ENCODE peak calls at places on chromosomes 13 and 19, in six cellular contexts. One of them, this sample, is unnamed.

GRCh38 chr13:100547805-100548204 is 40.8 kb downstream of the GGACT start:
- ATAC-seq in gastrocnemius medialis: no peak
- ATAC-seq in activated T-cell treated with anti-CD3 and anti-CD28 coated beads, Interleukin-2, amount 50 U/mL, for 72 hours: no peak
- ATAC-seq in aorta: no peak
- ATAC-seq in activated CD8-positive, alpha-beta T cell treated with anti-CD3 and anti-CD28 coated beads, Interleukin-2, amount 10 ng/mL, durations not matched to agents 7 days and 5 days: no peak
- ATAC-seq in left lung: no peak
- ATAC-seq in this sample: no peak

GRCh38 chr13:41988244-41988643 is 27.3 kb upstream of the VWA8 start:
- ATAC-seq in gastrocnemius medialis: no peak
- ATAC-seq in activated T-cell treated with anti-CD3 and anti-CD28 coated beads, Interleukin-2, amount 50 U/mL, for 72 hours: no peak
- ATAC-seq in aorta: no peak
- ATAC-seq in activated CD8-positive, alpha-beta T cell treated with anti-CD3 and anti-CD28 coated beads, Interleukin-2, amount 10 ng/mL, durations not matched to agents 7 days and 5 days: no peak
- ATAC-seq in left lung: no peak
- ATAC-seq in this sample: no peak

GRCh38 chr19:295687-296370 is 4.6 kb upstream of the PLPP2 start:
- ATAC-seq in gastrocnemius medialis: peak
- ATAC-seq in activated T-cell treated with anti-CD3 and anti-CD28 coated beads, Interleukin-2, amount 50 U/mL, for 72 hours: no peak
- ATAC-seq in aorta: no peak
- ATAC-seq in activated CD8-positive, alpha-beta T cell treated with anti-CD3 and anti-CD28 coated beads, Interleukin-2, amount 10 ng/mL, durations not matched to agents 7 days and 5 days: no peak
- ATAC-seq in left lung: no peak
- ATAC-seq in this sample: no peak

GRCh38 chr19:19637523-19638251 is 5.8 kb downstream of the GMIP start:
- ATAC-seq in gastrocnemius medialis: no peak
- ATAC-seq in activated T-cell treated with anti-CD3 and anti-CD28 coated beads, Interleukin-2, amount 50 U/mL, for 72 hours: no peak
- ATAC-seq in aorta: no peak
- ATAC-seq in activated CD8-positive, alpha-beta T cell treated with anti-CD3 and anti-CD28 coated beads, Interleukin-2, amount 10 ng/mL, durations not matched to agents 7 days and 5 days: no peak
- ATAC-seq in left lung: peak
- ATAC-seq in this sample: no peak

GRCh38 chr13:110811751-110812110 is 98.2 kb downstream of the ING1 start:
- ATAC-seq in gastrocnemius medialis: no peak
- ATAC-seq in activated T-cell treated with anti-CD3 and anti-CD28 coated beads, Interleukin-2, amount 50 U/mL, for 72 hours: no peak
- ATAC-seq in aorta: no peak
- ATAC-seq in activated CD8-positive, alpha-beta T cell treated with anti-CD3 and anti-CD28 coated beads, Interleukin-2, amount 10 ng/mL, durations not matched to agents 7 days and 5 days: no peak
- ATAC-seq in left lung: no peak
- ATAC-seq in this sample: peak

GRCh38 chr13:41345921-41346589 is 35.0 kb downstream of the NAA16 start:
- ATAC-seq in gastrocnemius medialis: no peak
- ATAC-seq in activated T-cell treated with anti-CD3 and anti-CD28 coated beads, Interleukin-2, amount 50 U/mL, for 72 hours: no peak
- ATAC-seq in aorta: no peak
- ATAC-seq in activated CD8-positive, alpha-beta T cell treated with anti-CD3 and anti-CD28 coated beads, Interleukin-2, amount 10 ng/mL, durations not matched to agents 7 days and 5 days: no peak
- ATAC-seq in left lung: no peak
- ATAC-seq in this sample: no peak

GRCh38 chr13:22212576-22212975 is 541.7 kb downstream of the FGF9 start:
- ATAC-seq in gastrocnemius medialis: no peak
- ATAC-seq in activated T-cell treated with anti-CD3 and anti-CD28 coated beads, Interleukin-2, amount 50 U/mL, for 72 hours: no peak
- ATAC-seq in aorta: no peak
- ATAC-seq in activated CD8-positive, alpha-beta T cell treated with anti-CD3 and anti-CD28 coated beads, Interleukin-2, amount 10 ng/mL, durations not matched to agents 7 days and 5 days: no peak
- ATAC-seq in left lung: no peak
- ATAC-seq in this sample: no peak

GRCh38 chr13:81058916-81059290 is 718.0 kb upstream of the SPRY2 start:
- ATAC-seq in gastrocnemius medialis: no peak
- ATAC-seq in activated T-cell treated with anti-CD3 and anti-CD28 coated beads, Interleukin-2, amount 50 U/mL, for 72 hours: no peak
- ATAC-seq in aorta: no peak
- ATAC-seq in activated CD8-positive, alpha-beta T cell treated with anti-CD3 and anti-CD28 coated beads, Interleukin-2, amount 10 ng/mL, durations not matched to agents 7 days and 5 days: no peak
- ATAC-seq in left lung: no peak
- ATAC-seq in this sample: no peak

GRCh38 chr13:97261254-97262015 is 39.3 kb downstream of the MBNL2 start:
- ATAC-seq in gastrocnemius medialis: no peak
- ATAC-seq in activated T-cell treated with anti-CD3 and anti-CD28 coated beads, Interleukin-2, amount 50 U/mL, for 72 hours: peak
- ATAC-seq in aorta: no peak
- ATAC-seq in activated CD8-positive, alpha-beta T cell treated with anti-CD3 and anti-CD28 coated beads, Interleukin-2, amount 10 ng/mL, durations not matched to agents 7 days and 5 days: peak
- ATAC-seq in left lung: no peak
- ATAC-seq in this sample: peak

GRCh38 chr13:36986462-36987240 is 12.5 kb downstream of the ALG5 start:
- ATAC-seq in gastrocnemius medialis: no peak
- ATAC-seq in activated T-cell treated with anti-CD3 and anti-CD28 coated beads, Interleukin-2, amount 50 U/mL, for 72 hours: no peak
- ATAC-seq in aorta: no peak
- ATAC-seq in activated CD8-positive, alpha-beta T cell treated with anti-CD3 and anti-CD28 coated beads, Interleukin-2, amount 10 ng/mL, durations not matched to agents 7 days and 5 days: no peak
- ATAC-seq in left lung: no peak
- ATAC-seq in this sample: no peak

GRCh38 chr13:20686863-20687579 is 16.5 kb upstream of the IL17D start:
- ATAC-seq in gastrocnemius medialis: no peak
- ATAC-seq in activated T-cell treated with anti-CD3 and anti-CD28 coated beads, Interleukin-2, amount 50 U/mL, for 72 hours: no peak
- ATAC-seq in aorta: no peak
- ATAC-seq in activated CD8-positive, alpha-beta T cell treated with anti-CD3 and anti-CD28 coated beads, Interleukin-2, amount 10 ng/mL, durations not matched to agents 7 days and 5 days: no peak
- ATAC-seq in left lung: no peak
- ATAC-seq in this sample: no peak

GRCh38 chr13:80367473-80367872 is 26.5 kb upstream of the SPRY2 start:
- ATAC-seq in gastrocnemius medialis: no peak
- ATAC-seq in activated T-cell treated with anti-CD3 and anti-CD28 coated beads, Interleukin-2, amount 50 U/mL, for 72 hours: no peak
- ATAC-seq in aorta: no peak
- ATAC-seq in activated CD8-positive, alpha-beta T cell treated with anti-CD3 and anti-CD28 coated beads, Interleukin-2, amount 10 ng/mL, durations not matched to agents 7 days and 5 days: no peak
- ATAC-seq in left lung: no peak
- ATAC-seq in this sample: no peak

GRCh38 chr19:48627211-48627864 is 8.0 kb downstream of the SPHK2 start:
- ATAC-seq in gastrocnemius medialis: no peak
- ATAC-seq in activated T-cell treated with anti-CD3 and anti-CD28 coated beads, Interleukin-2, amount 50 U/mL, for 72 hours: peak
- ATAC-seq in aorta: no peak
- ATAC-seq in activated CD8-positive, alpha-beta T cell treated with anti-CD3 and anti-CD28 coated beads, Interleukin-2, amount 10 ng/mL, durations not matched to agents 7 days and 5 days: no peak
- ATAC-seq in left lung: no peak
- ATAC-seq in this sample: peak

GRCh38 chr13:41973247-41973741 is 12.4 kb upstream of the VWA8 start:
- ATAC-seq in gastrocnemius medialis: no peak
- ATAC-seq in activated T-cell treated with anti-CD3 and anti-CD28 coated beads, Interleukin-2, amount 50 U/mL, for 72 hours: no peak
- ATAC-seq in aorta: peak
- ATAC-seq in activated CD8-positive, alpha-beta T cell treated with anti-CD3 and anti-CD28 coated beads, Interleukin-2, amount 10 ng/mL, durations not matched to agents 7 days and 5 days: no peak
- ATAC-seq in left lung: no peak
- ATAC-seq in this sample: no peak

GRCh38 chr19:1883784-1884183 is 1.5 kb downstream of the ABHD17A start:
- ATAC-seq in gastrocnemius medialis: no peak
- ATAC-seq in activated T-cell treated with anti-CD3 and anti-CD28 coated beads, Interleukin-2, amount 50 U/mL, for 72 hours: peak
- ATAC-seq in aorta: no peak
- ATAC-seq in activated CD8-positive, alpha-beta T cell treated with anti-CD3 and anti-CD28 coated beads, Interleukin-2, amount 10 ng/mL, durations not matched to agents 7 days and 5 days: peak
- ATAC-seq in left lung: no peak
- ATAC-seq in this sample: no peak

GRCh38 chr13:94480672-94481145 is 1.2 kb upstream of the DCT start:
- ATAC-seq in gastrocnemius medialis: peak
- ATAC-seq in activated T-cell treated with anti-CD3 and anti-CD28 coated beads, Interleukin-2, amount 50 U/mL, for 72 hours: peak
- ATAC-seq in aorta: peak
- ATAC-seq in activated CD8-positive, alpha-beta T cell treated with anti-CD3 and anti-CD28 coated beads, Interleukin-2, amount 10 ng/mL, durations not matched to agents 7 days and 5 days: no peak
- ATAC-seq in left lung: peak
- ATAC-seq in this sample: no peak

GRCh38 chr19:40411125-40411842 is 1.9 kb downstream of the PRX start:
- ATAC-seq in gastrocnemius medialis: peak
- ATAC-seq in activated T-cell treated with anti-CD3 and anti-CD28 coated beads, Interleukin-2, amount 50 U/mL, for 72 hours: no peak
- ATAC-seq in aorta: peak
- ATAC-seq in activated CD8-positive, alpha-beta T cell treated with anti-CD3 and anti-CD28 coated beads, Interleukin-2, amount 10 ng/mL, durations not matched to agents 7 days and 5 days: no peak
- ATAC-seq in left lung: peak
- ATAC-seq in this sample: peak

GRCh38 chr19:11288349-11288748 is 7.6 kb upstream of the TSPAN16 start:
- ATAC-seq in gastrocnemius medialis: no peak
- ATAC-seq in activated T-cell treated with anti-CD3 and anti-CD28 coated beads, Interleukin-2, amount 50 U/mL, for 72 hours: no peak
- ATAC-seq in aorta: no peak
- ATAC-seq in activated CD8-positive, alpha-beta T cell treated with anti-CD3 and anti-CD28 coated beads, Interleukin-2, amount 10 ng/mL, durations not matched to agents 7 days and 5 days: no peak
- ATAC-seq in left lung: peak
- ATAC-seq in this sample: no peak

This sample was measured in stimulated activated memory B cell treated with anti-CD40 and anti-IgM and Interleukin-4, amounts not matched to agents 10 μg/mL and 1 μg/mL and 100 μg/mL, for 72 hours.